ENCODE peak calls at places on chromosome 7, in six cellular contexts. One of them, this sample, is unnamed.
A peak's percentile ranks its signal among the peaks of the same experiment; 100 is the strongest.

GRCh38 chr7:46034056-46034768 is 113.1 kb upstream of the IGFBP3 start:
- DNase-seq in globus pallidus: no peak
- DNase-seq in NCI-H510A treated with DMSO at 0.1 percent for 48 hours: no peak
- DNase-seq in HT1080: no peak
- DNase-seq in heart right ventricle: no peak
- DNase-seq in GM10248: no peak
- DNase-seq in this sample: no peak

GRCh38 chr7:156175003-156175402 is 362.7 kb upstream of the SHH start:
- DNase-seq in NCI-H510A treated with DMSO at 0.1 percent for 48 hours: no peak
- DNase-seq in heart right ventricle: no peak
- DNase-seq in globus pallidus: no peak
- DNase-seq in GM10248: no peak
- DNase-seq in HT1080: no peak
- DNase-seq in this sample: no peak

GRCh38 chr7:19575909-19576557 is 132.8 kb downstream of the POLR1F start:
- DNase-seq in HT1080: peak; percentile 12
- DNase-seq in GM10248: no peak
- DNase-seq in globus pallidus: no peak
- DNase-seq in heart right ventricle: no peak
- DNase-seq in NCI-H510A treated with DMSO at 0.1 percent for 48 hours: no peak
- DNase-seq in this sample: no peak

GRCh38 chr7:101085000-101085948 is at the start of gene TRIM56:
- DNase-seq in heart right ventricle: peak; percentile 86
- DNase-seq in GM10248: peak; percentile 95
- DNase-seq in HT1080: peak; percentile 64
- DNase-seq in NCI-H510A treated with DMSO at 0.1 percent for 48 hours: peak; percentile 35
- DNase-seq in globus pallidus: peak; percentile 77
- DNase-seq in this sample: peak; percentile 26

GRCh38 chr7:150941983-150942590 is 36.0 kb downstream of the KCNH2 start:
- DNase-seq in GM10248: peak; percentile 15
- DNase-seq in HT1080: peak; percentile 32
- DNase-seq in heart right ventricle: peak; percentile 66
- DNase-seq in NCI-H510A treated with DMSO at 0.1 percent for 48 hours: peak; percentile 76
- DNase-seq in globus pallidus: no peak
- DNase-seq in this sample: peak; percentile 59

GRCh38 chr7:99628471-99629465 is 12.0 kb downstream of the ZSCAN25 start:
- DNase-seq in globus pallidus: no peak
- DNase-seq in HT1080: no peak
- DNase-seq in heart right ventricle: no peak
- DNase-seq in GM10248: no peak
- DNase-seq in NCI-H510A treated with DMSO at 0.1 percent for 48 hours: no peak
- DNase-seq in this sample: no peak

GRCh38 chr7:153005750-153006149 is 246.2 kb downstream of the ACTR3B start:
- DNase-seq in heart right ventricle: no peak
- DNase-seq in globus pallidus: no peak
- DNase-seq in GM10248: no peak
- DNase-seq in NCI-H510A treated with DMSO at 0.1 percent for 48 hours: no peak
- DNase-seq in HT1080: no peak
- DNase-seq in this sample: no peak

GRCh38 chr7:2018786-2019692 is 213.7 kb downstream of the MAD1L1 start:
- DNase-seq in GM10248: peak; percentile 57
- DNase-seq in heart right ventricle: no peak
- DNase-seq in HT1080: peak; percentile 77
- DNase-seq in NCI-H510A treated with DMSO at 0.1 percent for 48 hours: no peak
- DNase-seq in globus pallidus: no peak
- DNase-seq in this sample: no peak

GRCh38 chr7:101488826-101489572 is 126.3 kb downstream of the COL26A1 start:
- DNase-seq in heart right ventricle: no peak
- DNase-seq in GM10248: no peak
- DNase-seq in NCI-H510A treated with DMSO at 0.1 percent for 48 hours: no peak
- DNase-seq in globus pallidus: no peak
- DNase-seq in HT1080: no peak
- DNase-seq in this sample: no peak

GRCh38 chr7:77887567-77887966 is 89.0 kb downstream of the PHTF2 start:
- DNase-seq in NCI-H510A treated with DMSO at 0.1 percent for 48 hours: no peak
- DNase-seq in HT1080: peak; percentile 56
- DNase-seq in GM10248: no peak
- DNase-seq in globus pallidus: no peak
- DNase-seq in heart right ventricle: peak; percentile 26
- DNase-seq in this sample: no peak

GRCh38 chr7:133300811-133301210 is 47.9 kb downstream of the EXOC4 start:
- DNase-seq in GM10248: no peak
- DNase-seq in HT1080: no peak
- DNase-seq in globus pallidus: no peak
- DNase-seq in heart right ventricle: no peak
- DNase-seq in NCI-H510A treated with DMSO at 0.1 percent for 48 hours: no peak
- DNase-seq in this sample: no peak

GRCh38 chr7:14047709-14048399 is 58.4 kb upstream of the ETV1 start:
- DNase-seq in NCI-H510A treated with DMSO at 0.1 percent for 48 hours: no peak
- DNase-seq in heart right ventricle: no peak
- DNase-seq in GM10248: no peak
- DNase-seq in globus pallidus: no peak
- DNase-seq in HT1080: no peak
- DNase-seq in this sample: no peak

GRCh38 chr7:132485600-132486594 is 90.4 kb downstream of the PLXNA4 start:
- DNase-seq in HT1080: no peak
- DNase-seq in NCI-H510A treated with DMSO at 0.1 percent for 48 hours: no peak
- DNase-seq in heart right ventricle: peak; percentile 70
- DNase-seq in globus pallidus: no peak
- DNase-seq in GM10248: no peak
- DNase-seq in this sample: no peak

GRCh38 chr7:82389847-82390246 is 53.7 kb downstream of the CACNA2D1 start:
- DNase-seq in NCI-H510A treated with DMSO at 0.1 percent for 48 hours: no peak
- DNase-seq in globus pallidus: no peak
- DNase-seq in heart right ventricle: no peak
- DNase-seq in GM10248: no peak
- DNase-seq in HT1080: no peak
- DNase-seq in this sample: no peak

GRCh38 chr7:132464740-132465139 is 111.5 kb downstream of the PLXNA4 start:
- DNase-seq in NCI-H510A treated with DMSO at 0.1 percent for 48 hours: no peak
- DNase-seq in globus pallidus: no peak
- DNase-seq in heart right ventricle: peak; percentile 70
- DNase-seq in HT1080: peak; percentile 95
- DNase-seq in GM10248: no peak
- DNase-seq in this sample: no peak

GRCh38 chr7:76064208-76064970 is 16.5 kb downstream of the MDH2 start:
- DNase-seq in NCI-H510A treated with DMSO at 0.1 percent for 48 hours: no peak
- DNase-seq in HT1080: no peak
- DNase-seq in GM10248: peak; percentile 8
- DNase-seq in heart right ventricle: no peak
- DNase-seq in globus pallidus: no peak
- DNase-seq in this sample: no peak

GRCh38 chr7:155440018-155440410 is 17.9 kb upstream of the EN2 start:
- DNase-seq in heart right ventricle: no peak
- DNase-seq in GM10248: no peak
- DNase-seq in globus pallidus: no peak
- DNase-seq in HT1080: no peak
- DNase-seq in NCI-H510A treated with DMSO at 0.1 percent for 48 hours: no peak
- DNase-seq in this sample: no peak

GRCh38 chr7:102426268-102427031 is 6.9 kb upstream of the ORAI2 start:
- DNase-seq in heart right ventricle: peak; percentile 33
- DNase-seq in NCI-H510A treated with DMSO at 0.1 percent for 48 hours: no peak
- DNase-seq in globus pallidus: no peak
- DNase-seq in GM10248: peak; percentile 83
- DNase-seq in HT1080: no peak
- DNase-seq in this sample: no peak

GRCh38 chr7:39410582-39410981 is 155.6 kb upstream of the YAE1 start:
- DNase-seq in NCI-H510A treated with DMSO at 0.1 percent for 48 hours: no peak
- DNase-seq in GM10248: no peak
- DNase-seq in heart right ventricle: no peak
- DNase-seq in globus pallidus: no peak
- DNase-seq in HT1080: no peak
- DNase-seq in this sample: no peak

GRCh38 chr7:4816419-4817080 is 41.1 kb downstream of the AP5Z1 start:
- DNase-seq in NCI-H510A treated with DMSO at 0.1 percent for 48 hours: no peak
- DNase-seq in heart right ventricle: no peak
- DNase-seq in HT1080: no peak
- DNase-seq in GM10248: no peak
- DNase-seq in globus pallidus: no peak
- DNase-seq in this sample: no peak

GRCh38 chr7:129989466-129989865 is 36.7 kb upstream of the UBE2H start:
- DNase-seq in HT1080: no peak
- DNase-seq in NCI-H510A treated with DMSO at 0.1 percent for 48 hours: no peak
- DNase-seq in GM10248: peak; percentile 49
- DNase-seq in globus pallidus: no peak
- DNase-seq in heart right ventricle: no peak
- DNase-seq in this sample: no peak

GRCh38 chr7:144784943-144785342 is 50.9 kb downstream of the TPK1 start:
- DNase-seq in GM10248: no peak
- DNase-seq in heart right ventricle: peak; percentile 36
- DNase-seq in globus pallidus: no peak
- DNase-seq in NCI-H510A treated with DMSO at 0.1 percent for 48 hours: no peak
- DNase-seq in HT1080: peak; percentile 32
- DNase-seq in this sample: no peak

This sample was measured in NCI-H1092 treated with DMSO at 0.1 percent for 48 hours.